ENCODE peak calls at places on chromosomes 4 and X, in ten cellular contexts. T is CD8-positive, alpha-beta T cell; F is stomach; B is cardiac muscle cell; W is heart right ventricle; G is prostate gland; C is OCI-LY7; E is foreskin fibroblast; A is AG10803; Q is left ventricle myocardium inferior. X is an unnamed sample.

GRCh38 chrX:19958530-19959486 is 32.1 kb downstream of the BCLAF3 start:
- DNase-seq in T (no peak), F (no peak), B (no peak), W (no peak), G (no peak), C (no peak), E (peak), A (no peak), Q (no peak), X (no peak)

GRCh38 chr4:30116401-30116800 is 603.8 kb upstream of the PCDH7 start:
- DNase-seq in T (no peak), F (no peak), B (no peak), W (no peak), G (no peak), C (no peak), E (no peak), A (no peak), Q (no peak), X (no peak)

GRCh38 chr4:109094061-109094460 is 208.4 kb downstream of the COL25A1 start:
- DNase-seq in T (no peak), F (no peak), B (peak), W (no peak), G (no peak), C (no peak), E (no peak), A (peak), Q (no peak), X (no peak)

GRCh38 chrX:56309881-56310280 is 77.7 kb downstream of the KLF8 start:
- DNase-seq in T (no peak), F (no peak), B (no peak), W (no peak), G (no peak), C (no peak), E (peak), A (no peak), Q (no peak), X (no peak)

GRCh38 chr4:66741081-66741480 is 804.2 kb downstream of the CENPC start:
- DNase-seq in T (no peak), F (no peak), B (no peak), W (no peak), G (no peak), C (no peak), E (no peak), A (no peak), Q (no peak), X (no peak)

GRCh38 chr4:101777431-101777830 is 13.1 kb upstream of the BANK1 start:
- DNase-seq in T (no peak), F (no peak), B (no peak), W (no peak), G (no peak), C (no peak), E (no peak), A (no peak), Q (no peak), X (no peak)

GRCh38 chrX:109920325-109920724 is 82.6 kb upstream of the TMEM164 start:
- DNase-seq in T (no peak), F (no peak), B (no peak), W (no peak), G (no peak), C (no peak), E (no peak), A (no peak), Q (no peak), X (peak)

GRCh38 chr4:153326513-153326912 is 18.0 kb upstream of the MND1 start:
- DNase-seq in T (no peak), F (peak), B (peak), W (no peak), G (no peak), C (no peak), E (peak), A (no peak), Q (no peak), X (no peak)

GRCh38 chr4:87090305-87090704 is 130.1 kb downstream of the KLHL8 start:
- DNase-seq in T (no peak), F (no peak), B (no peak), W (no peak), G (no peak), C (no peak), E (no peak), A (no peak), Q (no peak), X (no peak)

GRCh38 chrX:23334536-23334870 is at the start of gene PTCHD1:
- DNase-seq in T (no peak), F (no peak), B (no peak), W (no peak), G (no peak), C (no peak), E (no peak), A (no peak), Q (no peak), X (no peak)

GRCh38 chr4:25993564-25994185 is 79.7 kb downstream of the SMIM20 start:
- DNase-seq in T (no peak), F (no peak), B (peak), W (peak), G (no peak), C (peak), E (peak), A (no peak), Q (peak), X (no peak)

GRCh38 chr4:7522452-7522851 is 87.7 kb upstream of the PSAPL1 start:
- DNase-seq in T (no peak), F (no peak), B (no peak), W (no peak), G (no peak), C (no peak), E (no peak), A (no peak), Q (no peak), X (no peak)

GRCh38 chrX:13747836-13748235 is 13.3 kb downstream of the OFD1 start:
- DNase-seq in T (no peak), F (peak), B (peak), W (no peak), G (peak), C (peak), E (peak), A (peak), Q (peak), X (no peak)

GRCh38 chr4:47075241-47075640 is 43.9 kb downstream of the GABRB1 start:
- DNase-seq in T (no peak), F (no peak), B (peak), W (no peak), G (no peak), C (no peak), E (peak), A (no peak), Q (no peak), X (no peak)

GRCh38 chr4:55386073-55386472 is 9.7 kb upstream of the TMEM165 start:
- DNase-seq in T (no peak), F (no peak), B (peak), W (no peak), G (no peak), C (peak), E (peak), A (peak), Q (no peak), X (no peak)

GRCh38 chr4:81592698-81593097 is 121.0 kb upstream of the RASGEF1B start:
- DNase-seq in T (no peak), F (no peak), B (no peak), W (no peak), G (no peak), C (no peak), E (no peak), A (no peak), Q (no peak), X (no peak)

GRCh38 chrX:98459669-98460068 is 1576.0 kb downstream of the RPA4 start:
- DNase-seq in T (no peak), F (no peak), B (no peak), W (no peak), G (no peak), C (no peak), E (no peak), A (no peak), Q (no peak), X (no peak)

GRCh38 chrX:8988456-8988855 is 45.5 kb downstream of the FAM9B start:
- DNase-seq in T (no peak), F (no peak), B (peak), W (peak), G (peak), C (no peak), E (peak), A (peak), Q (peak), X (no peak)

GRCh38 chrX:38050806-38051205 is 44.5 kb downstream of the SYTL5 start:
- DNase-seq in T (no peak), F (no peak), B (no peak), W (no peak), G (no peak), C (no peak), E (no peak), A (no peak), Q (no peak), X (no peak)

GRCh38 chrX:128460835-128461234 is 408.6 kb upstream of the ACTRT1 start:
- DNase-seq in T (no peak), F (no peak), B (no peak), W (no peak), G (no peak), C (no peak), E (no peak), A (no peak), Q (no peak), X (no peak)

DNA sequence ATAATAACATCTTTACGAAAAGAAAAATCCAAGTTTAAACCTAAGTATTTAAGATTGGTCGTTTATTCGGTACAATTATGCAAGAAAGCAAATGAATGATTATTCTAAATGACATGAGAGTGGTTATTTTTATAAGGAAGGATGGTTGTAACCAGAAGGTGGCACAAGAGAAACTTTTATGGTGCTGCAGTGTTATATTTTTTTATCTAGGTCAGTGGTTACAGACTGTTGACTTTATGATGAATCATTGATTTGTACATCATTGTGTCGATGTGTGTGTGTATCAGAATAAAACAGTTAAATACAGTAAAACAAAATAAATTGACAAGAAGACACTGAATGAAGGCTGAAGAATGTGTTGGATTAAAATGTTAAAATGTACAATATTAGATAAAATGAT is 9.8 kb downstream of the DCAF8L2 start:
- DNase-seq in T (no peak), F (no peak), B (peak), W (no peak), G (no peak), C (no peak), E (no peak), A (no peak), Q (no peak), X (no peak)
- TF ChIP-seq CTCF in T (no peak), F (no peak), B (peak), W (no peak), G (no peak), C (no peak), E (no peak), A (no peak), Q (no peak), X (no peak)

GRCh38 chr4:34279011-34279410 is 1965.3 kb downstream of the ARAP2 start:
- DNase-seq in T (no peak), F (no peak), B (no peak), W (no peak), G (no peak), C (no peak), E (no peak), A (no peak), Q (no peak), X (no peak)

GRCh38 chr4:34281826-34282225 is 1962.5 kb downstream of the ARAP2 start:
- DNase-seq in T (no peak), F (no peak), B (no peak), W (no peak), G (no peak), C (no peak), E (no peak), A (no peak), Q (no peak), X (no peak)

DNA sequence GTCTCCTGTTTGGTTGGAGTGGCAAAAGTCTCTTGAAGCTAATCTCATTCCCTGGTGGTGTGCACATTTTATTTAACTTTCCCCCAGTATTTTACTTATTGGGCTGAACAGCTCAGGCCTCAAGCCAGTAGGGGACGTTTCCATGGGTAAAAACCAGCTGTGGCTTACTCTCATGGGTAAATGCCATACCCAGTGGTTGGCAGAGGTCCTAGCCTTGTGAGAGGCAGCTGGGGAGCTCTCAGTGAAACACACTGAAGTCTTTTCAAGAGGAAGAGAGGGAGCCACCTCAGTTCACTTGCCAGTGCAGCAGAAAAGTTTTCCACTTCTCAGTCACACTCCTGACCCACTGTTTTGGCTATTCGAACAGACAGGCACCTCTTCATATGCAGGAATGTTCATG is 1964.2 kb downstream of the ARAP2 start:
- DNase-seq in T (no peak), F (no peak), B (no peak), W (no peak), G (no peak), C (no peak), E (peak), A (no peak), Q (no peak), X (no peak)
- TF ChIP-seq CTCF in T (no peak), F (no peak), B (no peak), W (no peak), G (no peak), C (no peak), E (no peak), A (no peak), Q (no peak), X (no peak)

DNA sequence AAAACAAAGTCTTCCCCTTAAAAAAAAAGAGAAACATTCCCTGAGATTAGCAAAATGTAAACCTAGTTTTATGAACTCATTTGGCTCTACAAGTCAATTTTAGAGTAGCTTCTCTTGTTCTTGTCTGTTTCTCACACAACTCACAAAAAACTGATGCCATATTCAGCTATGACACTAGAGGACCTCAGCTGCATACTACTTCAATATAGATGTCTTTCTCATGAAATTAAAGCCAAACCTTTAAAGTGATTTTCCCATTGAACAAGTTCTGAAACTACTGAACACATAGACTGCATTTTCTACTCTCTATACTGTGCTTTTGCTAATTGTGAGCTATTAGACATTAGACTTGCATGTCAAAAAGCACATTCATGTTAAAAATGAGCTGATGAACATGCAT is 49.8 kb downstream of the TBCK start:
- DNase-seq in T (no peak), F (no peak), B (peak), W (no peak), G (no peak), C (peak), E (peak), A (peak), Q (no peak), X (no peak)
- TF ChIP-seq CTCF in T (no peak), F (no peak), B (peak), W (no peak), G (no peak), C (peak), E (peak), A (peak), Q (peak), X (peak)

GRCh38 chr4:145887241-145887964 is 51.2 kb downstream of the ZNF827 start:
- DNase-seq in T (no peak), F (no peak), B (peak), W (no peak), G (peak), C (peak), E (peak), A (peak), Q (no peak), X (no peak)

GRCh38 chr4:145890689-145891088 is 47.9 kb downstream of the ZNF827 start:
- DNase-seq in T (no peak), F (no peak), B (no peak), W (no peak), G (no peak), C (no peak), E (no peak), A (no peak), Q (no peak), X (no peak)

GRCh38 chr4:145886871-145887240 is 51.8 kb downstream of the ZNF827 start:
- DNase-seq in T (no peak), F (no peak), B (no peak), W (no peak), G (no peak), C (peak), E (no peak), A (no peak), Q (no peak), X (no peak)

GRCh38 chr4:145885666-145886065 is 53.0 kb downstream of the ZNF827 start:
- DNase-seq in T (no peak), F (no peak), B (no peak), W (no peak), G (no peak), C (no peak), E (no peak), A (no peak), Q (no peak), X (no peak)

DNA sequence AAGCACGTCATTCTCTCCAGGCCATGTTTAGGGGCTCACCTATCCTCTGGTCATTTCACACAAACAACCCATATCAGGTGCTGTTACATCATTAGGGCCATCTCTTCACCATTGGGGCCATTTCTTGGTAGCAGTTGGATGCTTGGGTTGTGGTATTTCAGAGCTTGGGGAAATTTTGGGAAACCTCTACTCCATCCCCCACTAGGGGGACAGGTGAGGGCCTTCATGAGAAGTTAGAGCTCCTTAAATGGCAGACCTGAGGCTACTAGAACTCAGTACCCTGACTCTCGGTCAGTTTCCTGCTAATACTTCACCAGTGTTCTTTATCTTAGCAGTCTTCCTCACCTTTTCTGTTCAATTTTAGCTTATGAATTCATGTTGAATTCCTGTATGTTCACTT is 50.2 kb downstream of the ZNF827 start:
- DNase-seq in T (no peak), F (no peak), B (no peak), W (no peak), G (no peak), C (peak), E (no peak), A (no peak), Q (no peak), X (no peak)
- TF ChIP-seq CTCF in T (no peak), F (no peak), B (no peak), W (no peak), G (no peak), C (peak), E (no peak), A (peak), Q (no peak), X (no peak)

X was measured in D721Med.